ENCODE peak calls at places on chromosomes 3 and 15, in seven cellular contexts. One of them, this sample, is unnamed.

GRCh38 chr3:127011270-127011992 is 28.5 kb downstream of the PLXNA1 start:
- DNase-seq in A549: no peak
- DNase-seq in hepatocyte: no peak
- DNase-seq in OCI-LY7: no peak
- DNase-seq in SK-N-SH: peak; percentile 84
- DNase-seq in H1: no peak
- DNase-seq in CD8-positive, alpha-beta memory T cell: no peak
- DNase-seq in this sample: no peak

GRCh38 chr3:186985713-186986364 is 55.5 kb downstream of the ST6GAL1 start:
- DNase-seq in A549: no peak
- DNase-seq in hepatocyte: no peak
- DNase-seq in OCI-LY7: peak; percentile 75
- DNase-seq in SK-N-SH: no peak
- DNase-seq in H1: no peak
- DNase-seq in CD8-positive, alpha-beta memory T cell: no peak
- DNase-seq in this sample: no peak

GRCh38 chr3:123286308-123287023 is 84.7 kb downstream of the SEC22A start:
- DNase-seq in A549: peak; percentile 70
- DNase-seq in hepatocyte: peak; percentile 82
- DNase-seq in OCI-LY7: peak; percentile 53
- DNase-seq in SK-N-SH: peak; percentile 68
- DNase-seq in H1: peak; percentile 84
- DNase-seq in CD8-positive, alpha-beta memory T cell: no peak
- DNase-seq in this sample: no peak

GRCh38 chr3:96959902-96960596 is 145.7 kb downstream of the EPHA6 start:
- DNase-seq in A549: no peak
- DNase-seq in hepatocyte: no peak
- DNase-seq in OCI-LY7: no peak
- DNase-seq in SK-N-SH: no peak
- DNase-seq in H1: no peak
- DNase-seq in CD8-positive, alpha-beta memory T cell: no peak
- DNase-seq in this sample: no peak

GRCh38 chr15:64623347-64624024 is 151.9 kb downstream of the RBPMS2 start:
- DNase-seq in A549: no peak
- DNase-seq in hepatocyte: no peak
- DNase-seq in OCI-LY7: no peak
- DNase-seq in SK-N-SH: no peak
- DNase-seq in H1: no peak
- DNase-seq in CD8-positive, alpha-beta memory T cell: no peak
- DNase-seq in this sample: no peak

GRCh38 chr15:39188930-39189329 is 391.9 kb upstream of the THBS1 start:
- DNase-seq in A549: peak; percentile 80
- DNase-seq in hepatocyte: peak; percentile 24
- DNase-seq in OCI-LY7: no peak
- DNase-seq in SK-N-SH: no peak
- DNase-seq in H1: no peak
- DNase-seq in CD8-positive, alpha-beta memory T cell: no peak
- DNase-seq in this sample: no peak

GRCh38 chr3:52845691-52846426 is 11.0 kb upstream of the MUSTN1 start:
- DNase-seq in A549: no peak
- DNase-seq in hepatocyte: no peak
- DNase-seq in OCI-LY7: peak; percentile 22
- DNase-seq in SK-N-SH: peak; percentile 66
- DNase-seq in H1: peak; percentile 79
- DNase-seq in CD8-positive, alpha-beta memory T cell: no peak
- DNase-seq in this sample: peak; percentile 29

GRCh38 chr15:74906193-74906449 is 530 bp downstream of the FAM219B start:
- DNase-seq in A549: no peak
- DNase-seq in hepatocyte: peak; percentile 53
- DNase-seq in OCI-LY7: peak; percentile 46
- DNase-seq in SK-N-SH: no peak
- DNase-seq in H1: peak; percentile 63
- DNase-seq in CD8-positive, alpha-beta memory T cell: no peak
- DNase-seq in this sample: no peak

GRCh38 chr3:131361464-131362421 is 19.8 kb upstream of the NUDT16 start:
- DNase-seq in A549: peak; percentile 81
- DNase-seq in hepatocyte: peak; percentile 93
- DNase-seq in OCI-LY7: no peak
- DNase-seq in SK-N-SH: no peak
- DNase-seq in H1: peak; percentile 95
- DNase-seq in CD8-positive, alpha-beta memory T cell: no peak
- DNase-seq in this sample: no peak

GRCh38 chr3:68088216-68088615 is 433.8 kb upstream of the SUCLG2 start:
- DNase-seq in A549: no peak
- DNase-seq in hepatocyte: no peak
- DNase-seq in OCI-LY7: no peak
- DNase-seq in SK-N-SH: no peak
- DNase-seq in H1: no peak
- DNase-seq in CD8-positive, alpha-beta memory T cell: peak; percentile 77
- DNase-seq in this sample: peak; percentile 21

GRCh38 chr3:46472736-46473135 is 8.0 kb upstream of the LTF start:
- DNase-seq in A549: no peak
- DNase-seq in hepatocyte: no peak
- DNase-seq in OCI-LY7: no peak
- DNase-seq in SK-N-SH: no peak
- DNase-seq in H1: peak; percentile 13
- DNase-seq in CD8-positive, alpha-beta memory T cell: no peak
- DNase-seq in this sample: peak; percentile 29

GRCh38 chr15:89057506-89058133 is 30.6 kb upstream of the ABHD2 start:
- DNase-seq in A549: peak; percentile 80
- DNase-seq in hepatocyte: peak; percentile 80
- DNase-seq in OCI-LY7: peak; percentile 68
- DNase-seq in SK-N-SH: peak; percentile 88
- DNase-seq in H1: peak; percentile 99
- DNase-seq in CD8-positive, alpha-beta memory T cell: peak; percentile 70
- DNase-seq in this sample: peak; percentile 85

GRCh38 chr3:45043715-45044299 is 17.7 kb downstream of the CLEC3B start:
- DNase-seq in A549: peak; percentile 31
- DNase-seq in hepatocyte: peak; percentile 50
- DNase-seq in OCI-LY7: no peak
- DNase-seq in SK-N-SH: no peak
- DNase-seq in H1: no peak
- DNase-seq in CD8-positive, alpha-beta memory T cell: no peak
- DNase-seq in this sample: no peak

GRCh38 chr15:98120561-98120960 is 160.1 kb downstream of the ARRDC4 start:
- DNase-seq in A549: no peak
- DNase-seq in hepatocyte: no peak
- DNase-seq in OCI-LY7: no peak
- DNase-seq in SK-N-SH: no peak
- DNase-seq in H1: no peak
- DNase-seq in CD8-positive, alpha-beta memory T cell: no peak
- DNase-seq in this sample: no peak

GRCh38 chr3:88203537-88204143 is 53.9 kb downstream of the C3orf38 start:
- DNase-seq in A549: peak; percentile 62
- DNase-seq in hepatocyte: peak; percentile 84
- DNase-seq in OCI-LY7: peak; percentile 67
- DNase-seq in SK-N-SH: peak; percentile 51
- DNase-seq in H1: peak; percentile 87
- DNase-seq in CD8-positive, alpha-beta memory T cell: no peak
- DNase-seq in this sample: no peak

GRCh38 chr15:57327985-57328471 is 48.3 kb upstream of the CGNL1 start:
- DNase-seq in A549: no peak
- DNase-seq in hepatocyte: no peak
- DNase-seq in OCI-LY7: no peak
- DNase-seq in SK-N-SH: no peak
- DNase-seq in H1: no peak
- DNase-seq in CD8-positive, alpha-beta memory T cell: no peak
- DNase-seq in this sample: no peak

GRCh38 chr3:114213262-114213668 is 24.1 kb downstream of the ZNF80 start:
- DNase-seq in A549: no peak
- DNase-seq in hepatocyte: no peak
- DNase-seq in OCI-LY7: no peak
- DNase-seq in SK-N-SH: no peak
- DNase-seq in H1: no peak
- DNase-seq in CD8-positive, alpha-beta memory T cell: no peak
- DNase-seq in this sample: no peak

GRCh38 chr15:40969363-40969762 is 16.1 kb downstream of the CHAC1 start:
- DNase-seq in A549: no peak
- DNase-seq in hepatocyte: no peak
- DNase-seq in OCI-LY7: no peak
- DNase-seq in SK-N-SH: no peak
- DNase-seq in H1: no peak
- DNase-seq in CD8-positive, alpha-beta memory T cell: no peak
- DNase-seq in this sample: no peak

GRCh38 chr3:120425877-120426276 is 24.9 kb downstream of the FSTL1 start:
- DNase-seq in A549: no peak
- DNase-seq in hepatocyte: peak; percentile 52
- DNase-seq in OCI-LY7: no peak
- DNase-seq in SK-N-SH: peak; percentile 26
- DNase-seq in H1: no peak
- DNase-seq in CD8-positive, alpha-beta memory T cell: no peak
- DNase-seq in this sample: no peak

GRCh38 chr3:183542355-183542754 is 13.2 kb downstream of the KLHL6 start:
- DNase-seq in A549: no peak
- DNase-seq in hepatocyte: no peak
- DNase-seq in OCI-LY7: no peak
- DNase-seq in SK-N-SH: peak; percentile 44
- DNase-seq in H1: no peak
- DNase-seq in CD8-positive, alpha-beta memory T cell: no peak
- DNase-seq in this sample: no peak

GRCh38 chr3:183539821-183540220 is 15.7 kb downstream of the KLHL6 start:
- DNase-seq in A549: no peak
- DNase-seq in hepatocyte: no peak
- DNase-seq in OCI-LY7: no peak
- DNase-seq in SK-N-SH: no peak
- DNase-seq in H1: no peak
- DNase-seq in CD8-positive, alpha-beta memory T cell: no peak
- DNase-seq in this sample: no peak

GRCh38 chr3:183541235-183541655 is 14.3 kb downstream of the KLHL6 start:
- DNase-seq in A549: no peak
- DNase-seq in hepatocyte: no peak
- DNase-seq in OCI-LY7: peak; percentile 51
- DNase-seq in SK-N-SH: no peak
- DNase-seq in H1: no peak
- DNase-seq in CD8-positive, alpha-beta memory T cell: no peak
- DNase-seq in this sample: no peak

GRCh38 chr3:183541738-183542137 is 13.8 kb downstream of the KLHL6 start:
- DNase-seq in A549: no peak
- DNase-seq in hepatocyte: no peak
- DNase-seq in OCI-LY7: no peak
- DNase-seq in SK-N-SH: no peak
- DNase-seq in H1: no peak
- DNase-seq in CD8-positive, alpha-beta memory T cell: no peak
- DNase-seq in this sample: no peak

DNA sequence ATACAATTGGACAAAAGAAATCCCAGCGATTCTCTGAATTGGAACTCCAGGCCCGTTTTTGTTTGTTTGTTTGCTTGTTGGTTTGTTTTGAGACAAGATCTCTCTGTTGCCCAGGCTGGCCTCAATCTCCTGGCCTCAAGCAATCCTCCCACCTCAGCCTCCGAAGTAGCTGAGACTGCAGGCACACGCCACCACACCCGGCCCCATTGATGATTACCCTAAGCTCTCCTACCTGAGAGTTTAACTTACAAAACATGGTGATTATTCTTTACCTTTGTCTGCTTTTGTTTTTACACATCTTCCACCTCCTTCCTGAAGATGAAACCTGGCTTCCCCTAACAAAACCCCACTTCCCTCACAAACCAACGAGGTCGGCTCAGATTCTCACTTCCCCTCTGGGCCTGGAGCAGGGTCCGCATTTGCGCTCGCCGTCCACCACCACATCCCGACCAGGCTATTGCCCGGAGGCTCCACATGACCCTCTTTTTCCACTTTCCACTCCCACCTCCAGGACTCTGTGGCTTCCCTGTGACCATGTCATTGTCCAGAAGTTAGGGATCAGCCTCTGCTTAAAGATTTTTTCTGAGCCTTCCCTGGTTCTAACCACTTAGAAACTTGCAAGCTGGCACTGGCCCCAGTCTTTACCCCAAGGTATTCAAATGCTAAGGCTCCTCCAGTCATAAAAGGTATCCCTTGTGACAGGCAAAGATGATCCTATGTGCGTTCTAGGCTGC is 14.8 kb downstream of the KLHL6 start:
- DNase-seq in A549: no peak
- DNase-seq in hepatocyte: no peak
- DNase-seq in OCI-LY7: no peak
- DNase-seq in SK-N-SH: no peak
- DNase-seq in H1: no peak
- DNase-seq in CD8-positive, alpha-beta memory T cell: no peak
- DNase-seq in this sample: no peak
- H3K27ac ChIP-seq in A549: no peak overlapping the region
- H3K27ac ChIP-seq in hepatocyte: no peak overlapping the region
- H3K27ac ChIP-seq in OCI-LY7: peak overlapping the region; percentile 96
- H3K27ac ChIP-seq in SK-N-SH: no peak overlapping the region
- H3K27ac ChIP-seq in H1: no peak overlapping the region
- H3K27ac ChIP-seq in CD8-positive, alpha-beta memory T cell: no peak overlapping the region
- H3K27ac ChIP-seq in this sample: no peak overlapping the region

GRCh38 chr3:33334364-33334763 is 57.1 kb downstream of the FBXL2 start:
- DNase-seq in A549: no peak
- DNase-seq in hepatocyte: no peak
- DNase-seq in OCI-LY7: no peak
- DNase-seq in SK-N-SH: no peak
- DNase-seq in H1: no peak
- DNase-seq in CD8-positive, alpha-beta memory T cell: no peak
- DNase-seq in this sample: no peak
- H3K9me3 ChIP-seq in A549: peaks cover 15% of the 10 kb centered on the region
- H3K9me3 ChIP-seq in hepatocyte: peaks cover 9% of the 10 kb centered on the region
- H3K9me3 ChIP-seq in OCI-LY7: no peaks in the 10 kb centered on the region
- H3K9me3 ChIP-seq in SK-N-SH: peaks cover 7% of the 10 kb centered on the region
- H3K9me3 ChIP-seq in H1: peaks cover 3% of the 10 kb centered on the region
- H3K9me3 ChIP-seq in CD8-positive, alpha-beta memory T cell: no peaks in the 10 kb centered on the region
- H3K9me3 ChIP-seq in this sample: no peaks in the 10 kb centered on the region

GRCh38 chr3:56923546-56924224 is 121.9 kb upstream of the ARHGEF3 start:
- DNase-seq in A549: peak; percentile 52
- DNase-seq in hepatocyte: peak; percentile 42
- DNase-seq in OCI-LY7: peak; percentile 52
- DNase-seq in SK-N-SH: no peak
- DNase-seq in H1: no peak
- DNase-seq in CD8-positive, alpha-beta memory T cell: peak; percentile 75
- DNase-seq in this sample: peak; percentile 74

GRCh38 chr3:56930706-56931105 is 129.0 kb upstream of the ARHGEF3 start:
- DNase-seq in A549: no peak
- DNase-seq in hepatocyte: no peak
- DNase-seq in OCI-LY7: no peak
- DNase-seq in SK-N-SH: no peak
- DNase-seq in H1: no peak
- DNase-seq in CD8-positive, alpha-beta memory T cell: no peak
- DNase-seq in this sample: no peak

GRCh38 chr3:56929809-56930615 is 128.3 kb upstream of the ARHGEF3 start:
- DNase-seq in A549: no peak
- DNase-seq in hepatocyte: no peak
- DNase-seq in OCI-LY7: no peak
- DNase-seq in SK-N-SH: no peak
- DNase-seq in H1: no peak
- DNase-seq in CD8-positive, alpha-beta memory T cell: no peak
- DNase-seq in this sample: no peak

GRCh38 chr3:56928379-56929068 is 126.8 kb upstream of the ARHGEF3 start:
- DNase-seq in A549: no peak
- DNase-seq in hepatocyte: peak; percentile 28
- DNase-seq in OCI-LY7: peak; percentile 62
- DNase-seq in SK-N-SH: no peak
- DNase-seq in H1: no peak
- DNase-seq in CD8-positive, alpha-beta memory T cell: peak; percentile 39
- DNase-seq in this sample: peak; percentile 27

GRCh38 chr3:56926513-56927282 is 124.9 kb upstream of the ARHGEF3 start:
- DNase-seq in A549: no peak
- DNase-seq in hepatocyte: peak; percentile 37
- DNase-seq in OCI-LY7: no peak
- DNase-seq in SK-N-SH: peak; percentile 43
- DNase-seq in H1: no peak
- DNase-seq in CD8-positive, alpha-beta memory T cell: no peak
- DNase-seq in this sample: no peak
- H3K27ac ChIP-seq in A549: no peak overlapping the region
- H3K27ac ChIP-seq in hepatocyte: peak overlapping the region; percentile 1
- H3K27ac ChIP-seq in OCI-LY7: no peak overlapping the region
- H3K27ac ChIP-seq in SK-N-SH: peak overlapping the region; percentile 13
- H3K27ac ChIP-seq in H1: no peak overlapping the region
- H3K27ac ChIP-seq in CD8-positive, alpha-beta memory T cell: no peak overlapping the region
- H3K27ac ChIP-seq in this sample: no peak overlapping the region

GRCh38 chr15:26721231-26721630 is 51.6 kb downstream of the GABRB3 start:
- DNase-seq in A549: no peak
- DNase-seq in hepatocyte: no peak
- DNase-seq in OCI-LY7: no peak
- DNase-seq in SK-N-SH: no peak
- DNase-seq in H1: peak; percentile 53
- DNase-seq in CD8-positive, alpha-beta memory T cell: no peak
- DNase-seq in this sample: no peak
- H3K9me3 ChIP-seq in A549: no peaks in the 10 kb centered on the region
- H3K9me3 ChIP-seq in hepatocyte: no peaks in the 10 kb centered on the region
- H3K9me3 ChIP-seq in OCI-LY7: no peaks in the 10 kb centered on the region
- H3K9me3 ChIP-seq in SK-N-SH: no peaks in the 10 kb centered on the region
- H3K9me3 ChIP-seq in H1: no peaks in the 10 kb centered on the region
- H3K9me3 ChIP-seq in CD8-positive, alpha-beta memory T cell: no peaks in the 10 kb centered on the region
- H3K9me3 ChIP-seq in this sample: no peaks in the 10 kb centered on the region

This sample was measured in CD8-positive, alpha-beta T cell.